ENCODE peak calls at places on chromosomes 3 and 15, in five cellular contexts. N is choroid plexus epithelial cell, K is BJ, C is Karpas-422, G is breast epithelium. I is an unnamed sample.
A peak's percentile ranks its signal among the peaks of the same experiment; 100 is the strongest.

GRCh38 chr3:12545473-12545791 is at the start of gene MKRN2OS:
- DNase-seq in N (no peak), K (no peak), C (no peak), G (peak; percentile 61), I (no peak)

GRCh38 chr15:62392411-62392810 is 227.3 kb upstream of the C2CD4B start:
- DNase-seq in N (peak; percentile 38), K (no peak), C (no peak), G (no peak), I (no peak)

GRCh38 chr3:128727996-128728395 is 2.0 kb downstream of the RAB7A start:
- DNase-seq in N (no peak), K (no peak), C (no peak), G (no peak), I (no peak)

GRCh38 chr3:197317250-197317963 is 19.0 kb upstream of the DLG1 start:
- DNase-seq in N (peak; percentile 96), K (peak; percentile 74), C (no peak), G (no peak), I (no peak)

GRCh38 chr3:135440233-135440632 is 525.3 kb upstream of the PPP2R3A start:
- DNase-seq in N (no peak), K (no peak), C (no peak), G (no peak), I (no peak)

GRCh38 chr3:190120161-190121060 is at the start of gene P3H2:
- DNase-seq in N (peak; percentile 94), K (no peak), C (no peak), G (peak; percentile 64), I (peak; percentile 76)

GRCh38 chr3:184335661-184336483 is 1.5 kb upstream of the FAM131A start:
- DNase-seq in N (peak; percentile 83), K (no peak), C (peak; percentile 97), G (peak; percentile 85), I (no peak)

GRCh38 chr3:146024260-146024659 is 136.7 kb downstream of the PLOD2 start:
- DNase-seq in N (peak; percentile 28), K (no peak), C (no peak), G (no peak), I (no peak)

GRCh38 chr3:44045476-44046275 is 196.0 kb upstream of the TOPAZ1 start:
- DNase-seq in N (peak; percentile 29), K (no peak), C (peak; percentile 87), G (no peak), I (no peak)

GRCh38 chr3:135034881-135035440 is 239.9 kb downstream of the EPHB1 start:
- DNase-seq in N (no peak), K (no peak), C (no peak), G (no peak), I (no peak)

GRCh38 chr3:126266291-126266840 is 86.0 kb upstream of the ALDH1L1 start:
- DNase-seq in N (peak; percentile 51), K (no peak), C (no peak), G (no peak), I (no peak)

GRCh38 chr3:191963182-191963581 is 502.2 kb downstream of the PYDC2 start:
- DNase-seq in N (peak; percentile 1), K (no peak), C (no peak), G (no peak), I (no peak)

GRCh38 chr3:195385526-195385925 is 57.3 kb downstream of the ACAP2 start:
- DNase-seq in N (peak; percentile 79), K (peak; percentile 5), C (no peak), G (no peak), I (no peak)

GRCh38 chr3:45544024-45544718 is 50.4 kb upstream of the LIMD1 start:
- DNase-seq in N (no peak), K (no peak), C (no peak), G (no peak), I (no peak)

GRCh38 chr3:191383104-191383503 is 52.8 kb upstream of the UTS2B start:
- DNase-seq in N (peak; percentile 90), K (no peak), C (no peak), G (no peak), I (peak; percentile 56)

GRCh38 chr3:150449169-150449721 is 41.1 kb downstream of the TSC22D2 start:
- DNase-seq in N (peak; percentile 58), K (peak; percentile 60), C (no peak), G (no peak), I (peak; percentile 36)

GRCh38 chr3:150061288-150062018 is 90.8 kb upstream of the PFN2 start:
- DNase-seq in N (no peak), K (no peak), C (no peak), G (no peak), I (no peak)

GRCh38 chr3:139354661-139355060 is 10.8 kb downstream of the MRPS22 start:
- DNase-seq in N (no peak), K (no peak), C (no peak), G (no peak), I (no peak)

GRCh38 chr3:114144909-114145688 is 33.8 kb downstream of the DRD3 start:
- DNase-seq in N (peak; percentile 95), K (peak; percentile 78), C (no peak), G (no peak), I (peak; percentile 88)

GRCh38 chr15:67906382-67906781 is 66.5 kb upstream of the RNU6-1 start:
- DNase-seq in N (peak; percentile 67), K (no peak), C (no peak), G (no peak), I (no peak)

GRCh38 chr3:4656646-4657318 is 163.6 kb downstream of the ITPR1 start:
- DNase-seq in N (peak; percentile 12), K (no peak), C (no peak), G (no peak), I (no peak)

GRCh38 chr3:71489315-71489761 is 94.2 kb downstream of the FOXP1 start:
- DNase-seq in N (no peak), K (no peak), C (no peak), G (no peak), I (no peak)

GRCh38 chr15:45449878-45450277 is 71.5 kb upstream of the GATM start:
- DNase-seq in N (no peak), K (no peak), C (no peak), G (peak; percentile 75), I (no peak)

GRCh38 chr3:194285024-194285858 is 65.9 kb downstream of the CPN2 start:
- DNase-seq in N (peak; percentile 73), K (no peak), C (no peak), G (peak; percentile 38), I (no peak)

GRCh38 chr15:67406257-67406861 is 114.6 kb upstream of the C15orf61 start:
- DNase-seq in N (no peak), K (no peak), C (peak; percentile 52), G (no peak), I (no peak)

GRCh38 chr3:182717216-182717615 is 76.1 kb upstream of the ATP11B start:
- DNase-seq in N (no peak), K (no peak), C (no peak), G (no peak), I (no peak)

GRCh38 chr3:54573922-54574321 is 353.9 kb downstream of the LRTM1 start:
- DNase-seq in N (no peak), K (no peak), C (no peak), G (no peak), I (no peak)

DNA sequence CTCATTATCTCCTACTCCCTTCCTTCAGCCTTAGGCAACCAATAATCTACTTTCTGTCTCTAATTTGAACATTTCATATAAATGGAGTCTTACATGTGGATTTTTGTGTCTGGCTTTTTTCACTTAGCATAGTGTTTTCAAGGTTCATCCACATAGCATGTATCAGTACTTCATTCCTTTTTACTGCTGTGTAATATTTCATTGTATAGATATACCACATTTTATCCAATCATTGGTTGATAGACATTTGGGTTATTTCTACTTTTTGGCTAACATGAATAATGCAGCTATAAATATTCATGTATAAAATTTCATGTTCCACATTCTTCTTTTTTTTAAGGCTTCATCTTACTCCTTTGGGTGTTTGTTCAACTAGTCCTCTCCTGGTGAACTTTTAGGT is 20.2 kb downstream of the DBR1 start:
- DNase-seq in N (no peak), K (no peak), C (no peak), G (no peak), I (no peak)
- H3K4me3 ChIP-seq in N (no peak overlapping the region), K (no peak overlapping the region), C (no peak overlapping the region), G (no peak overlapping the region), I (no peak overlapping the region)

GRCh38 chr3:42701371-42702065 is 1.1 kb downstream of the HHATL start:
- DNase-seq in N (peak; percentile 23), K (no peak), C (peak; percentile 84), G (peak; percentile 48), I (no peak)
- H3K4me3 ChIP-seq in N (no peak overlapping the region), K (no peak overlapping the region), C (no peak overlapping the region), G (no peak overlapping the region), I (no peak overlapping the region)

GRCh38 chr3:56799251-56799882 is 2.4 kb downstream of the ARHGEF3 start:
- DNase-seq in N (peak; percentile 83), K (no peak), C (peak; percentile 92), G (no peak), I (no peak)
- H3K4me3 ChIP-seq in N (peak overlapping the region; percentile 45), K (no peak overlapping the region), C (no peak overlapping the region), G (peak overlapping the region; percentile 91), I (no peak overlapping the region)

DNA sequence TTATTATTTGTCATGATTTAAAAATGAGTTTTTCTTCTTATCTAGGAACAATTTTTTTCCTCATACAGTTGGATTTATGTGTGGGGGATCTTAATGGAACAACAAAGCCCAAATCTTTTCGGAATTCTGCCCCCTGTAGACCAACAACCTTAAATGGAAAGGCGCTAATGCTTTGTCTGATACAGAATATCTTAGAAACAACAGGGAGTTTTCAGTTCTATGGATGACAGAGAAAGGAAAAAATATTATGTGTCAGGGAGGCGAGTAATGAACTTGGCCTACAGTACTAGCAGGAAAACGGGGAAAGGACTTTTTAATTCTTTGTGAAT is 592 bp downstream of the MOBP start:
- DNase-seq in N (no peak), K (no peak), C (no peak), G (no peak), I (no peak)
- H3K4me3 ChIP-seq in N (no peak overlapping the region), K (no peak overlapping the region), C (no peak overlapping the region), G (no peak overlapping the region), I (no peak overlapping the region)

GRCh38 chr3:153216928-153217327 is 54.9 kb downstream of the RAP2B start:
- DNase-seq in N (no peak), K (no peak), C (no peak), G (no peak), I (no peak)

GRCh38 chr3:153215971-153216370 is 53.9 kb downstream of the RAP2B start:
- DNase-seq in N (no peak), K (no peak), C (no peak), G (no peak), I (peak; percentile 73)

GRCh38 chr3:153219147-153219546 is 57.1 kb downstream of the RAP2B start:
- DNase-seq in N (peak; percentile 30), K (no peak), C (no peak), G (no peak), I (no peak)

DNA sequence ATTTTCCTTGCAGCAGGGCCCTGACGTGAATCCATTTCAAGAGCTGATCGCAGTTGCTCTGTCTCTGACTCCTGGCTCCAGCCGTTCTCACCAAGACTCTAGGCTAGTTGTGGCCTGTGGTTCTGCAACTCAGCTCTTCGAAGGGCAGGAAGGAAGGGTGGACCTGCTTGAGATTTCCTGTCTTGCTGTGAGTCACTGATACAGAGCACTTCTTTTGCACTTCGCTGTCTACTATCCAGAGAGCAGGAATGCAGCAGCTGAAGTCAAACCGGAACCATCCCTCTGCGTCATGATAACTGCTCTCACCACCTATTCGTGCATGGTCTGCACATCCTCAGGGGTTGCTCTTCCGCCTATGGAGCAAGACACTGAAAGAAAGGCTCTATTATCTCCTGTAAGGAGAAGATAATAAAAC is 59.7 kb downstream of the RAP2B start:
- DNase-seq in N (peak; percentile 99), K (peak; percentile 81), C (no peak), G (no peak), I (peak; percentile 96)
- H3K4me3 ChIP-seq in N (peak overlapping the region; percentile 15), K (no peak overlapping the region), C (no peak overlapping the region), G (no peak overlapping the region), I (no peak overlapping the region)